ENCODE peak calls at places on chromosome 1, in nine cellular contexts. B is cardiac fibroblast, A is breast epithelium, Y is GM23338, K is MCF 10A, Z is DND-41, F is AG09309, S is AG10803, W is heart right ventricle. R is an unnamed sample.
A peak's percentile ranks its signal among the peaks of the same experiment; 100 is the strongest.

GRCh38 chr1:173134029-173134428 is 73.1 kb downstream of the TNFSF4 start:
- DNase-seq in B (peak; percentile 25), A (no peak), Y (no peak), K (peak; percentile 14), Z (no peak), F (no peak), S (no peak), W (no peak), R (peak; percentile 32)

GRCh38 chr1:55378582-55378981 is 163.4 kb upstream of the USP24 start:
- DNase-seq in B (peak; percentile 54), A (no peak), Y (peak; percentile 86), K (peak; percentile 28), Z (peak; percentile 25), F (no peak), S (peak; percentile 30), W (no peak), R (no peak)

GRCh38 chr1:58664881-58665280 is 35.0 kb downstream of the MYSM1 start:
- DNase-seq in B (peak; percentile 35), A (no peak), Y (no peak), K (no peak), Z (no peak), F (no peak), S (peak; percentile 11), W (no peak), R (no peak)

GRCh38 chr1:55640708-55641473 is 425.7 kb upstream of the USP24 start:
- DNase-seq in B (peak; percentile 85), A (no peak), Y (no peak), K (no peak), Z (no peak), F (peak; percentile 55), S (peak; percentile 78), W (peak; percentile 60), R (peak; percentile 64)

GRCh38 chr1:201142011-201142853 is 12.0 kb downstream of the TMEM9 start:
- DNase-seq in B (no peak), A (no peak), Y (no peak), K (no peak), Z (no peak), F (no peak), S (peak; percentile 17), W (peak; percentile 65), R (no peak)

GRCh38 chr1:116514708-116515525 is 55.9 kb downstream of the CD58 start:
- DNase-seq in B (peak; percentile 39), A (no peak), Y (no peak), K (peak; percentile 75), Z (peak; percentile 76), F (peak; percentile 29), S (peak; percentile 45), W (no peak), R (no peak)

GRCh38 chr1:39654291-39654690 is 14.8 kb upstream of the HEYL start:
- DNase-seq in B (no peak), A (no peak), Y (no peak), K (no peak), Z (no peak), F (no peak), S (no peak), W (no peak), R (no peak)

GRCh38 chr1:71223949-71224348 is 143.1 kb upstream of the ZRANB2 start:
- DNase-seq in B (no peak), A (no peak), Y (no peak), K (no peak), Z (no peak), F (no peak), S (no peak), W (no peak), R (no peak)

GRCh38 chr1:205518616-205519540 is 14.4 kb downstream of the CDK18 start:
- DNase-seq in B (no peak), A (no peak), Y (no peak), K (no peak), Z (no peak), F (no peak), S (no peak), W (peak; percentile 43), R (no peak)

GRCh38 chr1:220803401-220804201 is 16.9 kb downstream of the MTARC1 start:
- DNase-seq in B (peak; percentile 64), A (no peak), Y (peak; percentile 61), K (peak; percentile 74), Z (peak; percentile 24), F (no peak), S (peak; percentile 16), W (no peak), R (peak; percentile 41)

GRCh38 chr1:214833357-214833756 is 230.4 kb downstream of the CENPF start:
- DNase-seq in B (peak; percentile 19), A (no peak), Y (no peak), K (peak; percentile 22), Z (no peak), F (peak; percentile 60), S (peak; percentile 91), W (no peak), R (peak; percentile 81)

GRCh38 chr1:167968569-167968968 is 31.7 kb upstream of the MPC2 start:
- DNase-seq in B (no peak), A (no peak), Y (no peak), K (no peak), Z (no peak), F (no peak), S (no peak), W (no peak), R (no peak)

DNA sequence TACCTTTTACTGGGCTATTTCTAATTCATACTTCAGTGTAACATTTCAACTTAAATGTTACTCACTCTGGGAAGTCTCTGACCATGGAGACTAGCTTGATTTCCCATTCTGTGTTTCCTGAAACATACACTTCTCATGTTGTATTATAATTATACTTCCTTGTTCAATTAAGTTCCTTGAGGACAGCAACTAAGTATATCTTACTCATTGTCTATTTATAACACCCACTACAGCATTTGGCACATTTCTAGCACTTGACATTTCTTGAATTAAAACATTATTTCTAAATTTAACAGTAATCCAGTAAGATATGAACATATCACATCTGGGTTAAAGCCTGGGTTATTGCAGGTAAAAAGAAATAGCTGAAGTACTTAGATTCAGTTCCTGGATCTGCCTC is 32.4 kb upstream of the F13B start:
- DNase-seq in B (peak; percentile 22), A (no peak), Y (no peak), K (no peak), Z (no peak), F (no peak), S (no peak), W (no peak), R (no peak)
- TF ChIP-seq CTCF in B (no peak), A (no peak), Y (no peak), K (no peak), Z (no peak), F (no peak), S (no peak), W (no peak), R (no peak)

GRCh38 chr1:15956150-15956549 is 19.8 kb downstream of the ZBTB17 start:
- DNase-seq in B (peak; percentile 48), A (no peak), Y (no peak), K (no peak), Z (no peak), F (no peak), S (peak; percentile 68), W (no peak), R (peak; percentile 60)

GRCh38 chr1:15955552-15955951 is 20.3 kb downstream of the ZBTB17 start:
- DNase-seq in B (no peak), A (no peak), Y (no peak), K (no peak), Z (no peak), F (no peak), S (no peak), W (no peak), R (no peak)

GRCh38 chr1:15958788-15959187 is 17.1 kb downstream of the ZBTB17 start:
- DNase-seq in B (peak; percentile 26), A (no peak), Y (peak; percentile 18), K (no peak), Z (no peak), F (no peak), S (peak; percentile 26), W (no peak), R (no peak)

GRCh38 chr1:15958111-15958510 is 17.8 kb downstream of the ZBTB17 start:
- DNase-seq in B (no peak), A (no peak), Y (peak; percentile 37), K (no peak), Z (no peak), F (no peak), S (no peak), W (no peak), R (no peak)

DNA sequence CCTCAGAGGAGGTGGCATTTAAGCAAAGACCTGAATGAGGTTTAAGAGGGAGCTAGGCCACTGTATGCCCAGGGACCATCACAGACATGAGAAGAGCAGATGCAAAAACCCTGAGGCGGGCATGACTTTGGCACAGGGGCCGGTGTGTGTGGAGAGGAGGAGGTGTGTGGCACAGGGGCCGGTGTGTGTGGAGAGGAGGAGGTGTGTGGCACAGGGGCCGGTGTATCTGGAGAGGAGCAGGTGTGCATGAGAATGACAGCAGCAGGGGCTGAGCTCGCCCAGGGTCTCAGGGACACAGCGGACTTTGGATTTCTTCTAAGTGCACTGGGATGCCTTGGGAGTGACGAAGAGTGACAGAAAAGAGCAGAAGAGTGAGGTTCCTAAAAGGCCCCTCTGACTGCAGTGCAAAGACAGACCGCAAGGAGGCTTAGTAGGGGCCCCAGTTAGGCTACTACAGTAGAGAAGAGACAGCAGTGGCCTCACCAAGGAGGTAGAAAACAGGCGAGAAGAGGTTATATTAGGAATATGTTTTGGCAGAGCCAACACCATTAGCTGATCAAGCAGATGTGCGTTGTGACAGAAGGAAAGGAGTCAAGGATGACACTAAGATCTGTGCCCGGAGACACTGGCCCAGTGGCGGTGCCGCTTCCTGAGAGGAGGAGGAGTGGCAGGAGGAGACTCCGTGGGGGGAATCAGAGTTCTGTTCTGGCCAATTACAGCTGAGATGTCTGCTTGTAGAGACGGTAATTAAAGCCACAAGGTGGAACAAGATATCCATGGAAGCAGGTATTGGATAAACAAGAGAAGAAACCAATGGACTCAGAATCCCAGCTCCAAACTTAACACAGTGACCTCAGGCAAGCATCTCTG is 18.4 kb downstream of the ZBTB17 start:
- DNase-seq in B (no peak), A (no peak), Y (peak; percentile 86), K (no peak), Z (no peak), F (no peak), S (no peak), W (no peak), R (no peak)
- TF ChIP-seq CTCF in B (peak; percentile 44), A (no peak), Y (peak; percentile 60), K (no peak), Z (no peak), F (no peak), S (peak; percentile 55), W (no peak), R (peak; percentile 71)

GRCh38 chr1:1402081-1402900 is 3.2 kb upstream of the CCNL2 start:
- DNase-seq in B (peak; percentile 70), A (no peak), Y (peak; percentile 90), K (peak; percentile 73), Z (peak; percentile 55), F (peak; percentile 18), S (peak; percentile 57), W (no peak), R (peak; percentile 57)
- TF ChIP-seq CTCF in B (peak; percentile 78), A (no peak), Y (peak; percentile 82), K (peak; percentile 58), Z (peak; percentile 70), F (peak; percentile 80), S (peak; percentile 72), W (peak; percentile 44), R (peak; percentile 83)

GRCh38 chr1:196425513-196425912 is 182.7 kb downstream of the KCNT2 start:
- DNase-seq in B (no peak), A (no peak), Y (no peak), K (peak; percentile 12), Z (no peak), F (no peak), S (no peak), W (no peak), R (no peak)
- TF ChIP-seq CTCF in B (no peak), A (no peak), Y (no peak), K (no peak), Z (peak; percentile 5), F (no peak), S (peak; percentile 15), W (no peak), R (peak; percentile 63)

R was measured in HFFc6.